ENCODE peak calls at places on chromosomes 4 and X, in five cellular contexts. One of them, this sample, is unnamed.

GRCh38 chrX:34849371-34849770 is 93.2 kb upstream of the FAM47B start:
- DNase-seq in mesenchymal stem cell: peak
- DNase-seq in PC-9: no peak
- DNase-seq in A549: no peak
- DNase-seq in lung: no peak
- DNase-seq in this sample: no peak

GRCh38 chrX:11398139-11398538 is 104.9 kb downstream of the AMELX start:
- DNase-seq in lung: no peak
- DNase-seq in mesenchymal stem cell: no peak
- DNase-seq in A549: no peak
- DNase-seq in PC-9: no peak
- DNase-seq in this sample: no peak

GRCh38 chr4:112860731-112861377 is 188.6 kb upstream of the ANK2 start:
- DNase-seq in lung: no peak
- DNase-seq in PC-9: no peak
- DNase-seq in mesenchymal stem cell: no peak
- DNase-seq in A549: no peak
- DNase-seq in this sample: no peak

GRCh38 chr4:136713140-136713539 is 819.2 kb downstream of the PCDH18 start:
- DNase-seq in PC-9: no peak
- DNase-seq in lung: no peak
- DNase-seq in mesenchymal stem cell: peak
- DNase-seq in A549: no peak
- DNase-seq in this sample: no peak

GRCh38 chr4:101035522-101035921 is 311.8 kb downstream of the PPP3CA start:
- DNase-seq in PC-9: no peak
- DNase-seq in lung: no peak
- DNase-seq in mesenchymal stem cell: no peak
- DNase-seq in A549: no peak
- DNase-seq in this sample: no peak

GRCh38 chr4:78293841-78294301 is 236.7 kb downstream of the FRAS1 start:
- DNase-seq in A549: peak
- DNase-seq in mesenchymal stem cell: peak
- DNase-seq in lung: no peak
- DNase-seq in PC-9: peak
- DNase-seq in this sample: no peak

GRCh38 chr4:156169011-156169410 is 215.3 kb upstream of the CTSO start:
- DNase-seq in A549: peak
- DNase-seq in lung: peak
- DNase-seq in PC-9: no peak
- DNase-seq in mesenchymal stem cell: peak
- DNase-seq in this sample: peak

GRCh38 chrX:141375011-141375730 is 132.9 kb upstream of the SPANXC start:
- DNase-seq in lung: no peak
- DNase-seq in PC-9: no peak
- DNase-seq in mesenchymal stem cell: no peak
- DNase-seq in A549: no peak
- DNase-seq in this sample: no peak

GRCh38 chrX:47612418-47612817 is 7.2 kb downstream of the SYN1 start:
- DNase-seq in lung: no peak
- DNase-seq in mesenchymal stem cell: no peak
- DNase-seq in PC-9: no peak
- DNase-seq in A549: no peak
- DNase-seq in this sample: no peak

GRCh38 chrX:70979136-70979762 is 48.4 kb upstream of the SLC7A3 start:
- DNase-seq in PC-9: no peak
- DNase-seq in A549: peak
- DNase-seq in lung: no peak
- DNase-seq in mesenchymal stem cell: peak
- DNase-seq in this sample: peak

GRCh38 chr4:56512166-56512565 is 6.6 kb downstream of the ARL9 start:
- DNase-seq in mesenchymal stem cell: peak
- DNase-seq in PC-9: no peak
- DNase-seq in lung: no peak
- DNase-seq in A549: no peak
- DNase-seq in this sample: no peak

GRCh38 chr4:1711055-1711905 is 839 bp downstream of the SLBP start:
- DNase-seq in A549: peak
- DNase-seq in PC-9: no peak
- DNase-seq in mesenchymal stem cell: peak
- DNase-seq in lung: peak
- DNase-seq in this sample: peak

GRCh38 chrX:21764043-21764442 is 6.1 kb upstream of the SMPX start:
- DNase-seq in mesenchymal stem cell: no peak
- DNase-seq in PC-9: peak
- DNase-seq in A549: peak
- DNase-seq in lung: no peak
- DNase-seq in this sample: no peak

GRCh38 chr4:110998308-110998707 is 375.4 kb upstream of the PITX2 start:
- DNase-seq in lung: no peak
- DNase-seq in mesenchymal stem cell: no peak
- DNase-seq in PC-9: no peak
- DNase-seq in A549: no peak
- DNase-seq in this sample: no peak

GRCh38 chr4:172042714-172043114 is 229.5 kb downstream of the GALNTL6 start:
- DNase-seq in mesenchymal stem cell: no peak
- DNase-seq in lung: no peak
- DNase-seq in PC-9: no peak
- DNase-seq in A549: peak
- DNase-seq in this sample: peak

GRCh38 chrX:134990475-134991473 is at the start of gene SMIM10:
- DNase-seq in A549: peak
- DNase-seq in lung: peak
- DNase-seq in PC-9: no peak
- DNase-seq in mesenchymal stem cell: peak
- DNase-seq in this sample: peak

GRCh38 chr4:81919238-81919637 is 447.5 kb upstream of the RASGEF1B start:
- DNase-seq in lung: no peak
- DNase-seq in PC-9: no peak
- DNase-seq in A549: peak
- DNase-seq in mesenchymal stem cell: no peak
- DNase-seq in this sample: no peak

GRCh38 chr4:338759-339097 is 1.1 kb downstream of the ZNF141 start:
- DNase-seq in mesenchymal stem cell: peak
- DNase-seq in PC-9: no peak
- DNase-seq in lung: no peak
- DNase-seq in A549: no peak
- DNase-seq in this sample: peak
- H3K4me3 ChIP-seq in mesenchymal stem cell: peak
- H3K4me3 ChIP-seq in PC-9: peak
- H3K4me3 ChIP-seq in lung: peak
- H3K4me3 ChIP-seq in A549: peak
- H3K4me3 ChIP-seq in this sample: peak

GRCh38 chr4:102438873-102439614 is 62.1 kb upstream of the NFKB1 start:
- DNase-seq in A549: peak
- DNase-seq in PC-9: peak
- DNase-seq in lung: no peak
- DNase-seq in mesenchymal stem cell: peak
- DNase-seq in this sample: peak
- H3K4me3 ChIP-seq in A549: no peak
- H3K4me3 ChIP-seq in PC-9: no peak
- H3K4me3 ChIP-seq in lung: no peak
- H3K4me3 ChIP-seq in mesenchymal stem cell: peak
- H3K4me3 ChIP-seq in this sample: no peak

GRCh38 chr4:183908284-183908683 is 3.2 kb downstream of the STOX2 start:
- DNase-seq in PC-9: no peak
- DNase-seq in lung: no peak
- DNase-seq in mesenchymal stem cell: no peak
- DNase-seq in A549: no peak
- DNase-seq in this sample: peak
- H3K4me3 ChIP-seq in PC-9: no peak
- H3K4me3 ChIP-seq in lung: no peak
- H3K4me3 ChIP-seq in mesenchymal stem cell: no peak
- H3K4me3 ChIP-seq in A549: no peak
- H3K4me3 ChIP-seq in this sample: no peak

DNA sequence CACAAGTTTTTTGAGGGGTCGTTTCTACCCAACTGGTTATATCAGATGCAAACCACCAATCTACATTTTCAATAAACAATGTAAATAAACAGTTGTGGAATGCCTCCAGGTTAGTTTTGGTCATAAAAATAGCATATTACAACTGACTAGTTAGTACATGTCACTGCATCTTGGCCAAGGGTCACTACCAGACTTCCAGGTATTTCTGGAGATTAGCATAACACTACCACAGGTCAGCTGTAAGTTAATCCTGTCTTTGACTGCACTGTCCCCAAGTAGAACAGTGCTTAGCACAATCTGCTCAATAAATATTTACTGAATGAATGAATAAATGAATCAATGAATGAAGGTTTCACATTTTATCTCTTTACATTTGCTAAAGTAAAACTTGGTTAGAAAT is 64.4 kb downstream of the TBC1D19 start:
- DNase-seq in PC-9: no peak
- DNase-seq in lung: no peak
- DNase-seq in mesenchymal stem cell: no peak
- DNase-seq in A549: no peak
- DNase-seq in this sample: no peak
- H3K4me3 ChIP-seq in PC-9: no peak
- H3K4me3 ChIP-seq in lung: no peak
- H3K4me3 ChIP-seq in mesenchymal stem cell: no peak
- H3K4me3 ChIP-seq in A549: no peak
- H3K4me3 ChIP-seq in this sample: no peak

GRCh38 chr4:13892739-13893105 is 265.2 kb upstream of the BOD1L1 start:
- DNase-seq in mesenchymal stem cell: peak
- DNase-seq in lung: no peak
- DNase-seq in A549: peak
- DNase-seq in PC-9: peak
- DNase-seq in this sample: no peak
- H3K4me3 ChIP-seq in mesenchymal stem cell: peak
- H3K4me3 ChIP-seq in lung: no peak
- H3K4me3 ChIP-seq in A549: no peak
- H3K4me3 ChIP-seq in PC-9: peak
- H3K4me3 ChIP-seq in this sample: no peak